ENCODE peak calls at places on chromosomes 6 and 20, in seven cellular contexts. B is Peyer's patch, E is tibial artery, T is ovary, N is left lung, Y is A549, W is pancreas. H is an unnamed sample.

GRCh38 chr6:6969761-6970223 is 138.0 kb upstream of the RREB1 start:
- DNase-seq in N (no peak), E (no peak), B (peak; percentile 90), Y (peak; percentile 20), T (no peak), W (peak; percentile 92), H (peak; percentile 61)

GRCh38 chr6:23176883-23177282 is 607.5 kb downstream of the HDGFL1 start:
- DNase-seq in Y (peak; percentile 1), W (no peak), E (no peak), N (no peak), B (no peak), T (no peak), H (no peak)

GRCh38 chr6:103872219-103872618 is 987.5 kb downstream of the HACE1 start:
- DNase-seq in Y (no peak), T (no peak), B (no peak), E (no peak), N (no peak), W (no peak), H (no peak)

GRCh38 chr6:1310628-1311399 is 1.1 kb upstream of the FOXQ1 start:
- DNase-seq in E (no peak), W (peak; percentile 81), Y (peak; percentile 27), B (peak; percentile 61), N (peak; percentile 87), T (no peak), H (no peak)

GRCh38 chr6:84227044-84227433 is 404 bp downstream of the CEP162 start:
- DNase-seq in W (no peak), T (no peak), Y (no peak), N (peak; percentile 4), B (no peak), E (no peak), H (no peak)

GRCh38 chr6:111722220-111722731 is 116.6 kb upstream of the TRAF3IP2 start:
- DNase-seq in B (no peak), Y (no peak), W (no peak), N (no peak), E (no peak), T (no peak), H (peak; percentile 18)

GRCh38 chr6:148367418-148368024 is 24.9 kb downstream of the SASH1 start:
- DNase-seq in B (no peak), E (peak; percentile 62), T (peak; percentile 43), Y (no peak), W (no peak), N (no peak), H (no peak)

GRCh38 chr20:63963784-63964301 is 5.9 kb downstream of the ZNF512B start:
- DNase-seq in Y (no peak), N (peak; percentile 37), E (no peak), B (no peak), T (peak; percentile 12), W (peak; percentile 30), H (no peak)

GRCh38 chr6:63864934-63865333 is 229.3 kb downstream of the PHF3 start:
- DNase-seq in N (no peak), B (no peak), T (no peak), W (no peak), Y (no peak), E (no peak), H (no peak)

GRCh38 chr6:2581611-2582010 is 169.1 kb downstream of the MYLK4 start:
- DNase-seq in Y (no peak), E (no peak), N (no peak), W (no peak), B (no peak), T (no peak), H (no peak)

GRCh38 chr6:76555090-76555489 is 482.6 kb upstream of the IMPG1 start:
- DNase-seq in Y (no peak), T (no peak), E (no peak), W (no peak), N (no peak), B (no peak), H (no peak)

GRCh38 chr20:31670371-31671228 is 32.9 kb downstream of the COX4I2 start:
- DNase-seq in B (no peak), T (peak; percentile 34), N (no peak), Y (no peak), E (peak; percentile 85), W (peak; percentile 84), H (no peak)

DNA sequence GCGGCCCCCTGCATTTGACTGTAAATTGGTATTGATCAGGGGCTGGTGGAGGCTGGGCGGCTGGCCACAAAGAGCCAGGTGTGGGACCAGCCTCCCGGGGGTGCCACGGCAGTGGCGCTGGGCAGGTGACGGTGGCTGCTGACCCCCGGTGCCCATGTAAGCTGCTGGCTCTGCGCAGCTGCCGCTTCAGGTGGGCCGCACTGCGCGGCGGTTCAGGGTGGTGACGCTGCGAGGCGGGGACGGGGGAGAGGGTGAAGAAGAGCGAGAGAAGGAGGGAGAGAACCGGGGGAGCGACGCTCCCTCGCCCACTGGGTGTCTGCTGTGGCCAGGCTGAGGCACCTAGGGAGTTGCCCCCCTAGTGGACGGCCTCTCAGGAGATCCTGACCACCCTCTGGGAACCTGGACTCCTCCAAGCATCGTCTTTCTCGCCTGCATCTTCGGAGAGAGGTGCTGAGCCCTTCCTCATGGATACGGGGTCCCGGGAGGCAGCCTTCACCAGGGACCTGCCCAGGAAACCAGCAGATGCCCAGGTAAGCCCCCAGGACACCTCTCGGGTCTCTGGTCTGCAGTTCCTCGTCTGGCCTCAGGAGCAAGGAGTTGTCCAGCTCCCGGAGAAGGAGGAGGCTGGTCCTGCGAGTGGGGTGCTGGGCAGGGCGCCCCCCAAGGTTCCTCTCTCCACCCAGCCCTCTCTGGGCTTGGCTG is 77.5 kb upstream of the GATA5 start:
- DNase-seq in N (no peak), Y (no peak), W (no peak), E (no peak), B (no peak), T (no peak), H (no peak)
- TF ChIP-seq CTCF in N (no peak), Y (no peak), W (no peak), E (no peak), B (no peak), T (no peak), H (no peak)

GRCh38 chr20:48660788-48661187 is 167.0 kb downstream of the PREX1 start:
- DNase-seq in B (no peak), N (no peak), W (no peak), E (no peak), T (no peak), Y (no peak), H (no peak)
- H3K4me3 ChIP-seq in B (no peak overlapping the region), N (no peak overlapping the region), W (no peak overlapping the region), E (no peak overlapping the region), T (no peak overlapping the region), Y (no peak overlapping the region), H (no peak overlapping the region)

GRCh38 chr6:31441368-31442267 is 38.2 kb downstream of the MICA start:
- DNase-seq in T (peak; percentile 85), E (peak; percentile 86), W (peak; percentile 81), B (peak; percentile 90), N (peak; percentile 98), Y (peak; percentile 50), H (no peak)
- TF ChIP-seq CTCF in T (peak; percentile 51), E (peak; percentile 79), W (peak; percentile 73), B (peak; percentile 83), N (peak; percentile 80), Y (peak; percentile 68), H (peak; percentile 83)

DNA sequence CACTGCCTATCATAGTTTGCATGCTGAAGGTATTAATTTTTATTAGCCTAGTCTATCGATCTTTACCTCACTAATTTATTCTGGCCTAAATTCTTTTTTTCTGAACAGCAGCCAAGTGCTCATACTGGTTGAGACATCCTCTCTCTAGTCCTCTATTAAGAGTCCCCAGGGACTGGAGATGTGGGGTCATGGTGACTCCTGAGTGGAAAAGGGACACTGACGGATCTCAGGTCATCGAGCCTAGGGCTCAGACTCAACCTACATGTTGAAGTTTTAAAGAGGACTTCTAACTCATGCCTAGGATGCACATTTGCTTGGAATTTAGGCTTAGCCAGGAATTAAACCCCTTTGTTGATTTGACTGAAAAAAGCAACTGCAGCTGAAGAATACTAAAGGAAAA is 378.1 kb downstream of the BTBD9 start:
- DNase-seq in T (no peak), E (no peak), Y (no peak), W (no peak), B (no peak), N (no peak), H (no peak)
- H3K4me3 ChIP-seq in T (no peak overlapping the region), E (no peak overlapping the region), Y (peak overlapping the region; percentile 11), W (no peak overlapping the region), B (no peak overlapping the region), N (no peak overlapping the region), H (no peak overlapping the region)

GRCh38 chr6:99606670-99607415 is at the start of gene PRDM13:
- DNase-seq in B (no peak), W (no peak), Y (no peak), T (no peak), N (peak; percentile 62), E (no peak), H (no peak)

GRCh38 chr6:99605911-99606669 is 543 bp upstream of the PRDM13 start:
- DNase-seq in B (no peak), Y (no peak), W (no peak), N (peak; percentile 39), T (no peak), E (no peak), H (no peak)

GRCh38 chr6:99604161-99605073 is 2.2 kb upstream of the PRDM13 start:
- DNase-seq in T (no peak), W (peak; percentile 40), Y (no peak), B (no peak), E (no peak), N (no peak), H (no peak)

GRCh38 chr6:99603421-99604160 is 3.0 kb upstream of the PRDM13 start:
- DNase-seq in E (no peak), W (no peak), N (peak; percentile 83), B (peak; percentile 59), Y (peak; percentile 14), T (no peak), H (no peak)

DNA sequence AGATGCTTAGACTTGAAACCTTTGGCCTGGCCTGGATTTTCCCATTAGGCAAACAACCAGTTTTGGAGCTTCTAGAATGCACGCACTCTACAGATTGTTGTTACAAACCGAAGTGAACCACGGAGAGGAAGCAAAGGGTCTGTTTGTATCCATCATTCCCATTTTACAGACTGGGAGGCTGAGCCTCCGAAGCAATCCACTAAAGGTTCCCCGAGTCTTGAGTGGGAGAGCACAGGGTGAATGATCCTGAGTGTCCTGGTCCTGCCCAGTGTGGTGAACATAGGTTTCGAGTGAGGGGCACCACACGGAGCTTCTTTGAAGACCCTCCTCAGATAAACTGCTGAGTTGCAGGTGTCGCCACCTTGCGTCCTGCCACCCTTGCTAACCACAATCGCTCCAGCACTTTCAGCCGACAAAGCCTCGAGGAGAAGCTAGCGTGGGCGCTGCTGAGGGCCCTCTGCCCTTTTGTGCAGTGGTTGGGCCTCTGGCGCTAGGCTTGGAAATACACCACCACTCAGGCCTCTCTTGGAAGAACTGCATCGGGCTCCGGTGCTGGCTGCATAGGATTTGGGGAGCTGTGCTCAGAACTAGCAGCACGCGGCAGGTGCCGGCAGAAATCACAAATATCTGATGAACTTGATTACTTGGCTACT is 1.4 kb upstream of the PRDM13 start:
- DNase-seq in N (peak; percentile 44), Y (no peak), W (no peak), T (no peak), B (no peak), E (no peak), H (no peak)
- TF ChIP-seq CTCF in N (no peak), Y (no peak), W (no peak), T (no peak), B (no peak), E (no peak), H (peak; percentile 27)

H was measured in epithelial cell of proximal tubule.